ENCODE peak calls at places on chromosomes 5 and 9, in eight cellular contexts. R is BE2C, T is cardiac fibroblast, V is tibial artery, K is fibroblast of the aortic adventitia, E is HL-60, H is GM12865, Q is foreskin fibroblast. P is an unnamed sample.
A peak's percentile ranks its signal among the peaks of the same experiment; 100 is the strongest.

GRCh38 chr5:147613359-147613758 is 103.5 kb upstream of the DPYSL3 start:
- DNase-seq in K (peak; percentile 59), Q (peak; percentile 21), V (no peak), T (peak; percentile 72), R (no peak), H (no peak), E (no peak), P (no peak)

GRCh38 chr5:150593996-150594395 is 46.5 kb upstream of the SYNPO start:
- DNase-seq in H (no peak), K (no peak), T (no peak), V (peak; percentile 62), R (no peak), Q (no peak), E (no peak), P (no peak)

GRCh38 chr5:15008476-15008875 is 136.9 kb upstream of the ANKH start:
- DNase-seq in H (no peak), Q (peak; percentile 96), T (peak; percentile 96), V (peak; percentile 98), E (no peak), R (peak; percentile 76), K (peak; percentile 98), P (peak; percentile 78)

GRCh38 chr9:135028956-135029355 is 58.5 kb upstream of the OLFM1 start:
- DNase-seq in K (no peak), T (no peak), Q (no peak), H (no peak), V (no peak), R (no peak), E (no peak), P (no peak)

GRCh38 chr9:95088421-95089161 is 228.9 kb downstream of the FANCC start:
- DNase-seq in H (no peak), T (no peak), Q (no peak), V (peak; percentile 82), R (no peak), K (no peak), E (no peak), P (no peak)

GRCh38 chr5:134626369-134627014 is 6.1 kb downstream of the SAR1B start:
- DNase-seq in E (no peak), T (peak; percentile 81), V (no peak), Q (peak; percentile 39), R (no peak), K (peak; percentile 25), H (no peak), P (no peak)

GRCh38 chr9:136854842-136855460 is 2.8 kb downstream of the MAMDC4 start:
- DNase-seq in Q (no peak), R (peak; percentile 17), E (no peak), H (no peak), T (no peak), V (peak; percentile 63), K (no peak), P (no peak)

GRCh38 chr5:111697881-111698757 is 58.9 kb downstream of the NREP start:
- DNase-seq in Q (peak; percentile 53), E (no peak), K (peak; percentile 63), V (no peak), T (peak; percentile 35), H (peak; percentile 24), R (peak; percentile 40), P (peak; percentile 80)

GRCh38 chr9:128632066-128632465 is 24.6 kb downstream of the DYNC2I2 start:
- DNase-seq in K (no peak), Q (no peak), H (no peak), E (no peak), T (no peak), R (no peak), V (no peak), P (no peak)

GRCh38 chr5:134005415-134006118 is 792 bp upstream of the VDAC1 start:
- DNase-seq in T (peak; percentile 26), V (peak; percentile 78), R (peak; percentile 27), Q (no peak), H (peak; percentile 44), K (no peak), E (no peak), P (peak; percentile 89)

GRCh38 chr5:111848374-111848914 is 91.5 kb upstream of the NREP start:
- DNase-seq in K (no peak), Q (no peak), V (no peak), E (no peak), T (no peak), R (no peak), H (peak; percentile 26), P (no peak)

GRCh38 chr9:37442556-37442955 is 20.1 kb downstream of the GRHPR start:
- DNase-seq in H (no peak), T (no peak), R (no peak), E (no peak), Q (no peak), K (no peak), V (no peak), P (no peak)

GRCh38 chr5:139949710-139950109 is 93.4 kb downstream of the NRG2 start:
- DNase-seq in Q (no peak), V (no peak), R (no peak), E (no peak), H (no peak), T (no peak), K (no peak), P (peak; percentile 48)

DNA sequence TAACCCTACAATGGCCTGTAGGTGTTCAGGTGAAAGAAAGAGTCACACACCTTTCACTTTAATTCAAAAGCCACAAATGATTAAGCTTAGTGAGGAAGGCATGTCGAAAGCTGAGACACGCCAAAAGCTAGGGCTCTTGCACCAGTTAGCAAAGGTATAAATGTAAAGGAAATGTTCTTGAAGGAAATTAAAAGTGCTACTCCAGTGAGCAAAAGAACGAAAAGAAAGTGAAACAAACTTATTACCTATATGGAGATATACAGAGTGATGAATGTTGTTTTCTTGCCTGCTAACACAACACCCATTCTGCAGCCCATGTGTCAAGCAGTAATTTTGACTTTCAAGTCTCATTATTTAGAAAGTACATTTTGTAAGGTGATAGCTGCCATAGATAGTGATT is 254.2 kb upstream of the SLC24A2 start:
- DNase-seq in Q (no peak), E (no peak), H (peak; percentile 21), T (no peak), K (no peak), R (no peak), V (no peak), P (no peak)
- H3K4me3 ChIP-seq in Q (no peak overlapping the region), E (no peak overlapping the region), H (peak overlapping the region; percentile 41), T (no peak overlapping the region), K (no peak overlapping the region), R (no peak overlapping the region), V (no peak overlapping the region), P (no peak overlapping the region)

GRCh38 chr5:61886214-61886613 is 419.8 kb upstream of the KIF2A start:
- DNase-seq in E (no peak), H (no peak), K (no peak), R (no peak), Q (no peak), V (no peak), T (no peak), P (no peak)
- H3K4me3 ChIP-seq in E (no peak overlapping the region), H (no peak overlapping the region), K (no peak overlapping the region), R (no peak overlapping the region), Q (no peak overlapping the region), V (no peak overlapping the region), T (no peak overlapping the region), P (no peak overlapping the region)

GRCh38 chr5:125412051-125412560 is 665.7 kb upstream of the ZNF608 start:
- DNase-seq in K (peak; percentile 18), V (no peak), R (peak; percentile 39), Q (peak; percentile 19), H (peak; percentile 92), E (no peak), T (peak; percentile 40), P (peak; percentile 81)

GRCh38 chr5:125411163-125412050 is 665.0 kb upstream of the ZNF608 start:
- DNase-seq in V (no peak), E (no peak), T (peak; percentile 76), R (peak; percentile 79), H (peak; percentile 90), Q (peak; percentile 47), K (peak; percentile 79), P (peak; percentile 52)

GRCh38 chr5:125413861-125414260 is 667.4 kb upstream of the ZNF608 start:
- DNase-seq in V (no peak), E (no peak), R (no peak), Q (no peak), K (peak; percentile 7), T (no peak), H (no peak), P (peak; percentile 18)

GRCh38 chr5:125410501-125411162 is 664.2 kb upstream of the ZNF608 start:
- DNase-seq in E (no peak), H (peak; percentile 18), T (peak; percentile 70), R (peak; percentile 54), V (no peak), Q (peak; percentile 48), K (peak; percentile 85), P (no peak)

GRCh38 chr5:125412561-125413535 is 666.4 kb upstream of the ZNF608 start:
- DNase-seq in T (peak; percentile 80), H (peak; percentile 35), E (no peak), R (peak; percentile 94), V (peak; percentile 71), Q (peak; percentile 93), K (peak; percentile 69), P (peak; percentile 96)
- H3K4me3 ChIP-seq in T (peak overlapping the region; percentile 6), H (peak overlapping the region; percentile 55), E (no peak overlapping the region), R (peak overlapping the region; percentile 33), V (no peak overlapping the region), Q (peak overlapping the region; percentile 8), K (peak overlapping the region; percentile 29), P (no peak overlapping the region)

GRCh38 chr5:18742830-18743229 is 1108.6 kb downstream of the TAF11L14 start:
- DNase-seq in V (no peak), R (no peak), T (no peak), E (no peak), H (no peak), K (no peak), Q (no peak), P (no peak)
- H3K4me3 ChIP-seq in V (no peak overlapping the region), R (no peak overlapping the region), T (no peak overlapping the region), E (no peak overlapping the region), H (no peak overlapping the region), K (no peak overlapping the region), Q (no peak overlapping the region), P (no peak overlapping the region)

DNA sequence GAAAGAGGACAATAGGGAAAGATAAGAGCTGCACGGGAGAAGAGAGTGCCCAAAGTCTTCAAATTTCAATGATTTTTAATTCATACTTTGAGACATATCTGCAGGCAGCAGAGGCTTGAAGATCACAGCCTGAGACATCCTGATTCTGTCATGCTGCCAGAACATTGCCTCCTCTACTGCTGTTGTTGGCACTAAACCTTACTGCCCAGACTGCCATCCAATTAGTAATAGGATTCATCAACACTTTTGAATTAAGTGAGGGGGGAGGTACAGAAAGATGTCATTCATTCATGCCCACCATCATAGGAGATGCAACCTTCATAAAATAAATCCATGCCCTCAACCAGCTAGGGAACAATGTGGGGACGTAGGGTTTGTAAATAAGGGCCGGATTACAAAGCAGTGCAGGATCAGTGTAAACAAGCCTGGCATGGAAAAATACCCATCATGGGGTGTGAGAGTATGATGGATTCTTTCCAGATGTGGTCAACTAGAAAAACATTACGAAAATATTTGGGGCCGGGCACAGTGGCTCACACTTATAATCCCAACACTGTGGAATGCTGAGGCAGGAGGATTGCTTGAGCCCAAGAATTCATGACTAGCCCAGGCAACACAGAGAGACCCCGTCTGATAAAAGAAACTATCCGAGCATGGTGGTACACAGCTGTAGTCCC is 122.1 kb upstream of the DAPK1 start:
- DNase-seq in H (no peak), T (peak; percentile 60), Q (no peak), K (peak; percentile 29), V (no peak), E (no peak), R (no peak), P (no peak)
- H3K4me3 ChIP-seq in H (no peak overlapping the region), T (no peak overlapping the region), Q (no peak overlapping the region), K (no peak overlapping the region), V (no peak overlapping the region), E (no peak overlapping the region), R (no peak overlapping the region), P (no peak overlapping the region)

GRCh38 chr5:123088031-123088805 is 823 bp upstream of the PRDM6 start:
- DNase-seq in T (no peak), H (no peak), Q (no peak), K (no peak), R (no peak), E (no peak), V (peak; percentile 82), P (peak; percentile 51)
- H3K4me3 ChIP-seq in T (peak overlapping the region; percentile 54), H (no peak overlapping the region), Q (peak overlapping the region; percentile 67), K (peak overlapping the region; percentile 90), R (no peak overlapping the region), E (no peak overlapping the region), V (peak overlapping the region; percentile 90), P (peak overlapping the region; percentile 51)

P was measured in mesendoderm.